ENCODE peak calls at places on chromosome 17, in seven cellular contexts. H is heart right ventricle, R is SJSA1, Y is caudate nucleus, L is neuronal stem cell, E is IMR-90, K is mammary epithelial cell. V is an unnamed sample.

GRCh38 chr17:35540589-35541404 is 3.3 kb upstream of the SLFN12L start:
- DNase-seq in R (peak), L (no peak), E (peak), K (no peak), H (peak), Y (no peak), V (no peak)

GRCh38 chr17:42362245-42362961 is 25.8 kb downstream of the STAT3 start:
- DNase-seq in H (no peak), L (no peak), E (no peak), Y (no peak), K (no peak), R (no peak), V (no peak)

GRCh38 chr17:17623904-17624303 is 32.4 kb upstream of the PEMT start:
- DNase-seq in K (no peak), L (no peak), E (no peak), Y (no peak), H (no peak), R (peak), V (no peak)

GRCh38 chr17:57338257-57338919 is 82.1 kb downstream of the MSI2 start:
- DNase-seq in H (no peak), E (no peak), R (no peak), L (no peak), K (no peak), Y (no peak), V (no peak)

GRCh38 chr17:81040791-81041337 is 5.9 kb downstream of the BAIAP2 start:
- DNase-seq in Y (no peak), E (no peak), R (peak), L (no peak), K (no peak), H (no peak), V (no peak)

GRCh38 chr17:48048321-48049140 is at the start of gene NFE2L1:
- DNase-seq in E (peak), R (peak), L (no peak), K (peak), Y (no peak), H (peak), V (no peak)

GRCh38 chr17:47692895-47693666 is 880 bp upstream of the TBKBP1 start:
- DNase-seq in E (no peak), H (no peak), L (no peak), K (no peak), Y (no peak), R (no peak), V (no peak)

GRCh38 chr17:44830359-44831269 is 527 bp upstream of the GJC1 start:
- DNase-seq in R (peak), Y (no peak), L (no peak), E (no peak), H (no peak), K (no peak), V (no peak)

GRCh38 chr17:1792495-1793446 is 30.9 kb downstream of the SERPINF1 start:
- DNase-seq in R (no peak), L (no peak), E (no peak), K (no peak), Y (no peak), H (no peak), V (no peak)
- H3K27ac ChIP-seq in R (no peak), L (no peak), E (no peak), K (peak), Y (no peak), H (peak), V (peak)

GRCh38 chr17:63705657-63706056 is 5.7 kb upstream of the LIMD2 start:
- DNase-seq in H (no peak), L (no peak), K (no peak), E (no peak), Y (no peak), R (no peak), V (no peak)
- H3K27ac ChIP-seq in H (no peak), L (no peak), K (no peak), E (no peak), Y (no peak), R (no peak), V (no peak)

GRCh38 chr17:5044630-5045029 is 9.4 kb upstream of the SLC52A1 start:
- DNase-seq in Y (no peak), K (no peak), R (no peak), L (no peak), E (no peak), H (no peak), V (no peak)

GRCh38 chr17:5045496-5045895 is 10.3 kb upstream of the SLC52A1 start:
- DNase-seq in E (no peak), H (no peak), L (no peak), K (no peak), Y (no peak), R (no peak), V (no peak)

GRCh38 chr17:5042152-5043022 is 7.2 kb upstream of the SLC52A1 start:
- DNase-seq in H (no peak), L (no peak), Y (no peak), R (no peak), E (no peak), K (no peak), V (no peak)

GRCh38 chr17:5047446-5047845 is 12.2 kb upstream of the SLC52A1 start:
- DNase-seq in R (no peak), Y (no peak), L (no peak), E (no peak), H (no peak), K (no peak), V (no peak)

DNA sequence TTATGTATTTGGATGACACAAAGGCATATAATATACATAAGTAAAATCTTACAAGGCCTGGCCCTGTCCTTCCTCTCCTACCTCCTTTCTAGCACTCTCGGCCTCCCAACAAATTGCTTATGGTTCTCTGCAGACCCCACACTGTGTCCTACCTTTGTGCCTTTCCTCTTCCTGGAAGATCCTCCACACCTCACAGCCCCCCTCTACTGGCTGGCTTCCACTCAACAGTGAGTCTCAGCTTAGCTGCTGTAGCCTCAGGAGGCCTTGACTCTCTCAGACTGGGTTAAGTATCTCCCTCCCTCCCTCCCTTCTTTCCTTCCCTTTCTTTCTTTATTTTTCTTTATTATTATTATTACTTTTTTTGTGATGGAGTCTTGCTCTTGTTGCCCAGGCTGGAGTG is 8.3 kb upstream of the SLC52A1 start:
- DNase-seq in H (no peak), Y (no peak), K (no peak), E (no peak), R (no peak), L (no peak), V (no peak)
- H3K27ac ChIP-seq in H (no peak), Y (no peak), K (no peak), E (no peak), R (no peak), L (no peak), V (no peak)

GRCh38 chr17:2337811-2338657 is 733 bp downstream of the SGSM2 start:
- DNase-seq in Y (peak), L (peak), K (peak), R (peak), H (peak), E (peak), V (no peak)

GRCh38 chr17:2337152-2337810 is at the start of gene SGSM2:
- DNase-seq in Y (peak), R (peak), E (peak), K (no peak), H (peak), L (peak), V (no peak)

GRCh38 chr17:2336215-2337151 is at the start of gene TSR1:
- DNase-seq in E (peak), K (peak), Y (peak), H (peak), R (peak), L (peak), V (peak)

GRCh38 chr17:2331303-2331702 is 5.0 kb downstream of the TSR1 start:
- DNase-seq in H (no peak), L (no peak), K (no peak), Y (no peak), E (no peak), R (no peak), V (no peak)

GRCh38 chr17:2335726-2336214 is 487 bp downstream of the TSR1 start:
- DNase-seq in E (no peak), H (no peak), K (no peak), R (peak), Y (no peak), L (no peak), V (no peak)
- H3K27ac ChIP-seq in E (peak), H (peak), K (peak), R (peak), Y (no peak), L (no peak), V (peak)

GRCh38 chr17:75975757-75976174 is 3.2 kb downstream of the ACOX1 start:
- DNase-seq in H (no peak), Y (no peak), E (no peak), L (no peak), K (no peak), R (no peak), V (no peak)
- H3K27ac ChIP-seq in H (peak), Y (no peak), E (no peak), L (no peak), K (no peak), R (no peak), V (no peak)

DNA sequence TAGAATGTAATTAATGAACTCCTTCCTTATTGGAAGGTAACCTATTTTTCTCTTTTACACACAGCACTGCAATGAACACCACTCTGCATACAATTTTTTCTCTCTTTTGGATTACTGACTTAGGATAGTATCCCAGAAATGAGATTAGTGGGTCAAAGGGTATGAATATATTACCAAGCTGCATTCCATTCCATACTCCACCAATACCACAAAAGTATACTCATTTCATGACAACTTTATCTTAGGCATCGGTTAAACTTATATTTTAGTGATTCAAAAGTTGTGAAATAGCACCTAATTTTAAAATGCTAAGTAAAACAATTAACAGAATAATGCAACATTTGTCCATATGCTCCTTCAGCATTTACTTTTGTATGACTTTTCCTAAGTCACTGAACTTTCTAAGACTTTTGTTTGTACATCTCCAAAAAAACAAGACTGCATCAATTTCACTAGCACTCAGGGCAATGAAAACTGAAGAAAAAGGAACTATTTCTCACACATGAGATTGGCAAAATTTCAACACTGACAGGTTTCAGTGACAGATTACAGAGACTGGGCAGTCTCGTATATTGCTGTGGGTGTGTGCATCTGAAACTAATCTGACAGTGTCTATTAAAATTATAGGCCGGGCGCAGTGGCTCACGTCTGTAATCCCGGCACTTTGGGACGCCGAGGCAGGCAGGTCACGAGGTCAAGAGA is 32.1 kb downstream of the HELZ start:
- DNase-seq in R (no peak), L (no peak), K (peak), H (no peak), Y (no peak), E (peak), V (no peak)
- H3K27ac ChIP-seq in R (no peak), L (no peak), K (no peak), H (no peak), Y (no peak), E (peak), V (peak)

DNA sequence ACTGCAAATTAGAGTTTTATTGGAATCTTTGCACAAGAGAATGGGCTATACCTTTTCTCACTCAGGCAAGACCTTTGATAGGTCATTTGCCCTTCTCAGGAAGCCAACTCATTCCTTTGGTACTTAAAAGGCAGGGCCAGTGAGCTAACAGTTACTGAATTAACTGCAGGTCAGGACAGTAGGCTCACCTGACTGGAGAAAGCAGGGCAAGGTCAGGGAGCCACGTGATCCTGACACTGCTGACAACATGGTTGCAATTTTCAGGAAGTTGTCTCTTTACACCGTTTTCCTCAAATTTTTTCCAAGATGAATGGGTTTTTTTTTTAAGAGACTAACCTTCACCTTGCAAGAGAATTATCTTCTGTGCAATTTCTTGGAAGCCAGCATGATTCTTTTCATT is 21.1 kb downstream of the CPSF4L start:
- DNase-seq in R (no peak), H (no peak), Y (no peak), E (no peak), K (peak), L (no peak), V (no peak)
- H3K27ac ChIP-seq in R (no peak), H (no peak), Y (no peak), E (no peak), K (no peak), L (no peak), V (peak)

V was measured in epithelial cell of prostate.